ENCODE peak calls at places on chromosomes 4 and X, in nine cellular contexts. H is GM23338, J is neuronal stem cell, P is NCI-H2029 treated with DMSO at 0.1 percent for 48 hours, W is nephron progenitor cell, B is posterior vena cava, M is NCI-H345, Z is T-helper 1 cell, Y is H4. S is an unnamed sample.

GRCh38 chrX:109125304-109125703 is 356.6 kb downstream of the GUCY2F start:
- DNase-seq in W (no peak), Y (no peak), H (peak), Z (no peak), B (no peak), M (no peak), P (no peak), J (no peak), S (no peak)

GRCh38 chrX:148270499-148270898 is 229.9 kb upstream of the AFF2 start:
- DNase-seq in Y (no peak), M (no peak), P (no peak), W (no peak), J (no peak), Z (peak), B (no peak), H (no peak), S (no peak)

GRCh38 chr4:174928174-174928573 is 10.0 kb downstream of the ADAM29 start:
- DNase-seq in B (no peak), W (no peak), Z (no peak), P (no peak), M (no peak), J (no peak), Y (no peak), H (no peak), S (no peak)

GRCh38 chrX:103616676-103617186 is 9.0 kb downstream of the TCEAL3 start:
- DNase-seq in Y (no peak), M (no peak), Z (no peak), P (no peak), J (no peak), W (no peak), B (no peak), H (no peak), S (no peak)

GRCh38 chr4:134747108-134747805 is 545.7 kb upstream of the PABPC4L start:
- DNase-seq in M (no peak), B (no peak), P (no peak), J (no peak), W (no peak), Y (no peak), H (peak), Z (no peak), S (no peak)

GRCh38 chr4:81040175-81040659 is 9.7 kb downstream of the BMP3 start:
- DNase-seq in P (peak), M (peak), B (no peak), Y (peak), H (peak), W (peak), Z (no peak), J (no peak), S (no peak)

GRCh38 chr4:44629280-44629866 is 22.1 kb downstream of the YIPF7 start:
- DNase-seq in Y (peak), J (peak), H (peak), M (peak), Z (peak), P (no peak), B (no peak), W (peak), S (peak)

GRCh38 chrX:56029188-56029587 is 203.0 kb upstream of the KLF8 start:
- DNase-seq in M (no peak), Z (no peak), J (no peak), B (no peak), W (no peak), Y (no peak), P (no peak), H (no peak), S (no peak)

GRCh38 chr4:99591757-99592156 is 17.1 kb downstream of the MTTP start:
- DNase-seq in H (no peak), M (no peak), B (no peak), J (no peak), W (no peak), Y (no peak), P (no peak), Z (no peak), S (no peak)

GRCh38 chr4:127667772-127668171 is 35.0 kb downstream of the INTU start:
- DNase-seq in M (no peak), P (no peak), W (no peak), Z (no peak), H (no peak), J (no peak), B (no peak), Y (no peak), S (no peak)

GRCh38 chrX:9928083-9928482 is 39.1 kb upstream of the CLDN34 start:
- DNase-seq in M (peak), B (no peak), P (no peak), Z (no peak), J (peak), H (peak), W (no peak), Y (no peak), S (no peak)

GRCh38 chr4:112557676-112558411 is 41.9 kb upstream of the NEUROG2 start:
- DNase-seq in W (no peak), Z (no peak), P (no peak), M (no peak), J (no peak), B (no peak), H (peak), Y (no peak), S (no peak)

GRCh38 chr4:121791481-121791880 is 9.6 kb upstream of the EXOSC9 start:
- DNase-seq in H (no peak), W (no peak), J (no peak), Y (peak), Z (no peak), M (no peak), P (no peak), B (no peak), S (no peak)

GRCh38 chrX:134604701-134605271 is 53.5 kb downstream of the PLAC1 start:
- DNase-seq in M (peak), B (no peak), J (no peak), H (no peak), Y (peak), W (no peak), P (peak), Z (no peak), S (peak)

GRCh38 chrX:49292400-49293362 is 10.8 kb upstream of the GAGE10 start:
- DNase-seq in Z (no peak), B (no peak), J (no peak), W (no peak), M (no peak), Y (no peak), P (no peak), H (no peak), S (no peak)

GRCh38 chr4:2340272-2341061 is 78.0 kb downstream of the ZFYVE28 start:
- DNase-seq in W (no peak), Y (no peak), Z (no peak), M (no peak), P (no peak), B (no peak), H (no peak), J (no peak), S (no peak)

GRCh38 chr4:92307886-92308285 is 4.1 kb downstream of the GRID2 start:
- DNase-seq in M (no peak), H (no peak), W (no peak), Z (no peak), Y (no peak), B (no peak), P (no peak), J (no peak), S (no peak)

GRCh38 chrX:18676050-18676449 is 4.1 kb upstream of the RS1 start:
- DNase-seq in Y (no peak), H (no peak), B (no peak), Z (no peak), M (no peak), P (no peak), W (no peak), J (no peak), S (no peak)

GRCh38 chr4:84490663-84491062 is 8.4 kb downstream of the NKX6-1 start:
- DNase-seq in H (no peak), W (no peak), M (no peak), B (no peak), J (no peak), P (no peak), Y (no peak), Z (no peak), S (no peak)

GRCh38 chr4:15395342-15395741 is 32.5 kb upstream of the C1QTNF7 start:
- DNase-seq in B (no peak), H (no peak), J (no peak), Z (no peak), Y (no peak), W (no peak), P (no peak), M (no peak), S (no peak)

GRCh38 chrX:119672252-119672825 is 20.6 kb downstream of the SEPTIN6 start:
- DNase-seq in B (no peak), Y (no peak), W (no peak), Z (no peak), P (peak), J (no peak), H (no peak), M (peak), S (no peak)

GRCh38 chr4:142719854-142720541 is 126.1 kb downstream of the INPP4B start:
- DNase-seq in W (no peak), Z (peak), B (no peak), Y (peak), P (peak), J (no peak), M (peak), H (peak), S (no peak)

GRCh38 chr4:16770887-16771286 is 127.6 kb downstream of the LDB2 start:
- DNase-seq in P (no peak), H (no peak), Y (no peak), M (no peak), W (no peak), B (no peak), Z (no peak), J (no peak), S (no peak)

GRCh38 chrX:138945219-138945618 is 233.7 kb upstream of the FGF13 start:
- DNase-seq in Y (no peak), M (no peak), Z (no peak), P (no peak), B (no peak), H (no peak), J (no peak), W (no peak), S (no peak)

GRCh38 chr4:101102114-101102752 is 245.1 kb downstream of the PPP3CA start:
- DNase-seq in J (no peak), P (peak), H (no peak), B (peak), Z (no peak), Y (peak), W (no peak), M (no peak), S (peak)

GRCh38 chrX:139530550-139530949 is at the start of gene F9:
- DNase-seq in Z (no peak), P (no peak), W (no peak), H (no peak), B (no peak), Y (no peak), M (no peak), J (no peak), S (no peak)

GRCh38 chr4:40409835-40410234 is 74.7 kb downstream of the CHRNA9 start:
- DNase-seq in H (no peak), Y (peak), J (no peak), P (no peak), Z (no peak), B (no peak), W (no peak), M (no peak), S (no peak)

GRCh38 chrX:49157194-49157593 is 5.4 kb upstream of the MAGIX start:
- DNase-seq in H (peak), Y (no peak), M (no peak), B (no peak), J (no peak), P (no peak), W (no peak), Z (no peak), S (no peak)

GRCh38 chr4:6538586-6538985 is 36.4 kb upstream of the MAN2B2 start:
- DNase-seq in P (no peak), W (no peak), Z (no peak), B (no peak), Y (no peak), H (no peak), M (peak), J (no peak), S (no peak)

GRCh38 chr4:5142726-5143125 is 91.4 kb downstream of the STK32B start:
- DNase-seq in W (peak), M (no peak), H (peak), Z (no peak), P (no peak), B (no peak), Y (peak), J (peak), S (peak)

GRCh38 chr4:131764730-131765129 is 1384.4 kb upstream of the PCDH10 start:
- DNase-seq in J (no peak), W (no peak), Z (no peak), M (no peak), P (no peak), B (peak), Y (no peak), H (no peak), S (no peak)

GRCh38 chr4:102569200-102569599 is 68.0 kb downstream of the NFKB1 start:
- DNase-seq in B (no peak), W (no peak), J (no peak), Y (no peak), Z (no peak), P (no peak), H (no peak), M (no peak), S (no peak)

GRCh38 chr4:152156448-152156847 is 379.4 kb downstream of the FBXW7 start:
- DNase-seq in M (no peak), B (no peak), Z (no peak), J (no peak), Y (no peak), P (no peak), H (no peak), W (no peak), S (no peak)

GRCh38 chr4:103092245-103092644 is 7.4 kb downstream of the BDH2 start:
- DNase-seq in Y (no peak), P (no peak), W (no peak), Z (no peak), J (no peak), M (no peak), B (no peak), H (no peak), S (no peak)

GRCh38 chrX:68462653-68463052 is 29.4 kb upstream of the OPHN1 start:
- DNase-seq in P (no peak), Y (peak), H (peak), M (no peak), Z (peak), J (no peak), W (peak), B (no peak), S (no peak)

S was measured in MG63.